ENCODE peak calls at places on chromosomes 4 and X, in nine cellular contexts. Q, P, K, M, G, S, X, B and A are unnamed samples.

GRCh38 chrX:28225508-28225907 is 244.3 kb upstream of the DCAF8L1 start:
- DNase-seq in B (no peak), M (no peak), K (no peak), S (peak; percentile 5), X (no peak), P (no peak), G (no peak), Q (no peak), A (no peak)

GRCh38 chr4:83644677-83645639 is 109.0 kb downstream of the GPAT3 start:
- DNase-seq in M (peak; percentile 25), Q (no peak), G (peak; percentile 41), B (no peak), P (no peak), X (no peak), S (peak; percentile 76), K (no peak), A (no peak)

GRCh38 chrX:151004085-151004484 is 20.9 kb downstream of the HMGB3 start:
- DNase-seq in X (no peak), K (no peak), S (no peak), B (no peak), G (no peak), M (no peak), P (no peak), Q (no peak), A (no peak)

GRCh38 chr4:15765910-15766703 is 12.0 kb upstream of the CD38 start:
- DNase-seq in P (no peak), K (no peak), M (no peak), Q (no peak), X (no peak), B (no peak), S (no peak), G (no peak), A (no peak)

GRCh38 chrX:46653482-46653881 is 79.9 kb downstream of the CHST7 start:
- DNase-seq in Q (no peak), M (no peak), X (no peak), G (peak; percentile 34), S (peak; percentile 16), P (no peak), K (no peak), B (no peak), A (no peak)

GRCh38 chrX:108165349-108166111 is 74.0 kb downstream of the ATG4A start:
- DNase-seq in Q (no peak), M (no peak), K (no peak), S (peak; percentile 52), G (peak; percentile 19), X (no peak), P (no peak), B (no peak), A (no peak)

GRCh38 chr4:75916091-75916661 is 13.9 kb upstream of the PPEF2 start:
- DNase-seq in B (no peak), X (no peak), S (peak; percentile 73), K (no peak), G (peak; percentile 59), Q (no peak), M (no peak), P (no peak), A (no peak)

GRCh38 chrX:154046262-154046771 is 26.6 kb upstream of the IRAK1 start:
- DNase-seq in X (peak; percentile 63), B (no peak), P (no peak), G (no peak), Q (no peak), K (peak; percentile 31), S (peak; percentile 67), M (peak; percentile 43), A (no peak)

GRCh38 chr4:168247603-168248002 is 70.9 kb downstream of the DDX60 start:
- DNase-seq in B (no peak), K (no peak), P (no peak), S (no peak), M (no peak), Q (no peak), X (no peak), G (no peak), A (no peak)

GRCh38 chrX:23276475-23276874 is 58.2 kb upstream of the PTCHD1 start:
- DNase-seq in M (no peak), G (no peak), S (no peak), B (no peak), X (no peak), K (no peak), Q (no peak), P (no peak), A (no peak)

GRCh38 chrX:15310117-15310516 is 5.3 kb downstream of the ASB11 start:
- DNase-seq in Q (no peak), P (peak; percentile 63), S (peak; percentile 54), M (peak; percentile 84), B (peak; percentile 58), X (no peak), K (no peak), G (no peak), A (no peak)

GRCh38 chrX:153897899-153898298 is 6.6 kb upstream of the AVPR2 start:
- DNase-seq in B (no peak), X (no peak), G (no peak), S (no peak), K (no peak), M (no peak), P (no peak), Q (no peak), A (no peak)

GRCh38 chr4:52954771-52955170 is 92.7 kb downstream of the RASL11B start:
- DNase-seq in X (no peak), Q (no peak), B (no peak), K (no peak), P (no peak), G (no peak), M (no peak), S (no peak), A (no peak)

GRCh38 chrX:46029777-46030176 is 515.4 kb downstream of the ZNF674 start:
- DNase-seq in P (no peak), K (no peak), Q (no peak), G (no peak), S (no peak), B (no peak), X (no peak), M (no peak), A (no peak)

GRCh38 chr4:125314676-125315570 is at the start of gene FAT4:
- DNase-seq in Q (peak; percentile 91), S (peak; percentile 96), M (peak; percentile 97), P (peak; percentile 92), B (peak; percentile 93), X (peak; percentile 96), G (peak; percentile 89), K (peak; percentile 85), A (peak; percentile 23)

GRCh38 chr4:125315571-125316390 is 1.0 kb downstream of the FAT4 start:
- DNase-seq in M (peak; percentile 38), G (peak; percentile 69), K (no peak), B (peak; percentile 32), Q (peak; percentile 79), P (peak; percentile 41), S (peak; percentile 79), X (peak; percentile 77), A (no peak)

GRCh38 chr4:125317526-125317880 is 2.7 kb downstream of the FAT4 start:
- DNase-seq in G (peak; percentile 57), Q (peak; percentile 76), M (peak; percentile 22), B (no peak), X (peak; percentile 66), P (no peak), S (peak; percentile 71), K (no peak), A (no peak)

GRCh38 chr4:125316391-125316780 is 1.6 kb downstream of the FAT4 start:
- DNase-seq in G (peak; percentile 39), K (no peak), M (peak; percentile 33), P (peak; percentile 49), S (peak; percentile 57), Q (peak; percentile 78), X (peak; percentile 70), B (peak; percentile 53), A (no peak)

GRCh38 chr4:125316781-125317525 is 2.2 kb downstream of the FAT4 start:
- DNase-seq in B (no peak), S (peak; percentile 40), K (no peak), M (peak; percentile 20), G (peak; percentile 66), Q (peak; percentile 72), P (peak; percentile 34), X (peak; percentile 73), A (no peak)
- TF ChIP-seq CTCF in B (peak; percentile 36), S (peak; percentile 35), K (no peak), M (no peak), G (peak; percentile 18), Q (no peak), P (no peak), X (no peak), A (no peak)

GRCh38 chrX:40151211-40152172 is 53.7 kb upstream of the BCOR start:
- DNase-seq in X (peak; percentile 59), K (no peak), M (no peak), P (no peak), G (no peak), Q (no peak), B (no peak), S (peak; percentile 78), A (no peak)
- H3K9me3 ChIP-seq in X (no peaks in the 10 kb centered on the region), K (no peaks in the 10 kb centered on the region), M (no peaks in the 10 kb centered on the region), P (peaks cover 4% of the 10 kb centered on the region), G (no peaks in the 10 kb centered on the region), Q (no peaks in the 10 kb centered on the region), B (no peaks in the 10 kb centered on the region), S (no peaks in the 10 kb centered on the region), A (no peaks in the 10 kb centered on the region)

GRCh38 chr4:103787057-103787456 is 67.3 kb upstream of the TACR3 start:
- DNase-seq in S (no peak), M (no peak), G (no peak), K (no peak), B (no peak), Q (no peak), X (no peak), P (no peak), A (no peak)

GRCh38 chr4:103786593-103786992 is 66.8 kb upstream of the TACR3 start:
- DNase-seq in P (no peak), S (no peak), M (no peak), Q (no peak), G (no peak), B (no peak), K (no peak), X (no peak), A (no peak)

DNA sequence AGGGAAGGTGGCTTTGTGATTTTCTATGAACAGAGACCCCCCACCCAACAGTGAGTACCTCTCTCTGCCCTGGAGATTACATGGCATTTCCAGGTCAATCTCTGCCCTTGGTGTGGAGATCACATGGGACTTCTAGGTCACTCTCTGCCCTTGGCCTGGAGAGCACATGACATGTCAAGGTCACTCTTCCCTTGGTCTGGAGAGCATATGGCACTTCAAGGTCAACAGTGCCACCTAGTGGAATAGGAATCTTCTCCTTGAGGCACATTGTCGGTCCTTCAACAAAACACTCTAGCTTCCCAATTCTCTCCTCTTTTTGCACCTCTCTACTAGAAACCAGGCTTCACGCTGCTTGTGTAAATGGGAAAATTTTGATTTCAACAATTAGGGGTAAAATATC is 66.2 kb upstream of the TACR3 start:
- DNase-seq in G (peak; percentile 16), S (peak; percentile 70), Q (no peak), M (no peak), P (no peak), B (no peak), K (no peak), X (no peak), A (no peak)
- TF ChIP-seq CTCF in G (peak; percentile 72), S (peak; percentile 55), Q (no peak), M (peak; percentile 34), P (no peak), B (peak; percentile 33), K (no peak), X (peak; percentile 16), A (no peak)

DNA sequence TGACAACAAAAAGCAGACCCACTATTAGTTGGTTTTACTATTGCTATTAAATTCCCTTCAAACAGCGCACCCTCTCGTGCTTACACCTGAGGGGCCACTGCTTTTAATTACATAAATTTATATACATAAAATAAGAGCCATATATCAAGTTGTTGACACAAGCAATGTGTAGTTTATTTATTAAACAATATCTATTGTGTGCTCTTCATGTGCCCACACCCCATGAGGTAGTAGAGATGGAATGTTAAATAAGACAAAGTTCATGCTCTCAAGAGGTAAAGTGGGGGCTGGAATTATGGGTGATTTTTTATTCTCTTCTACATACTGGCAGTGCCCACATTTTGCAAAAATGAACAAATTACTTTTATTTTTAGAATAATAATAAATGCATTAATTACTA is 47.3 kb downstream of the KCNIP4 start:
- DNase-seq in P (no peak), G (no peak), B (no peak), Q (no peak), X (no peak), K (no peak), M (no peak), S (no peak), A (no peak)
- H3K9me3 ChIP-seq in P (peaks cover 14% of the 10 kb centered on the region), G (peaks cover 7% of the 10 kb centered on the region), B (no peaks in the 10 kb centered on the region), Q (peaks cover 23% of the 10 kb centered on the region), X (no peaks in the 10 kb centered on the region), K (peaks cover 10% of the 10 kb centered on the region), M (no peaks in the 10 kb centered on the region), S (no peaks in the 10 kb centered on the region), A (peaks cover 13% of the 10 kb centered on the region)